ENCODE peak calls at places on chromosomes 7 and 10, in nine cellular contexts. V is A549; E is Calu3; H is RWPE1; U is anterior cingulate cortex; B is spleen; R is activated CD4-positive, alpha-beta memory T cell treated with anti-CD3 and anti-CD28 coated beads, Interleukin-2, amount 10 ng/mL, durations not matched to agents 7 days and 5 days; D is activated CD8-positive, alpha-beta memory T cell treated with anti-CD3 and anti-CD28 coated beads for 1 hour; S is endothelial cell of umbilical vein. X is an unnamed sample.

GRCh38 chr10:80468002-80468401 is 13.9 kb downstream of the TSPAN14 start:
- DNase-seq in V (no peak), E (no peak), H (no peak), U (no peak), B (peak), R (peak), D (peak), S (peak), X (no peak)

GRCh38 chr7:15703732-15704131 is 17.2 kb upstream of the MEOX2 start:
- DNase-seq in V (no peak), E (no peak), H (no peak), U (no peak), B (no peak), R (no peak), D (no peak), S (no peak), X (no peak)

GRCh38 chr7:7119668-7120208 is 62.6 kb upstream of the C1GALT1 start:
- DNase-seq in V (no peak), E (no peak), H (no peak), U (no peak), B (no peak), R (no peak), D (no peak), S (no peak), X (no peak)

GRCh38 chr7:76060842-76061241 is 12.9 kb downstream of the MDH2 start:
- DNase-seq in V (no peak), E (no peak), H (no peak), U (no peak), B (no peak), R (no peak), D (no peak), S (no peak), X (no peak)

GRCh38 chr10:124699471-124700292 is 44.5 kb downstream of the FAM53B start:
- DNase-seq in V (no peak), E (no peak), H (no peak), U (no peak), B (peak), R (no peak), D (no peak), S (no peak), X (no peak)

GRCh38 chr10:44989621-44990301 is 11.0 kb upstream of the ZNF22 start:
- DNase-seq in V (no peak), E (no peak), H (no peak), U (no peak), B (no peak), R (no peak), D (no peak), S (no peak), X (no peak)

GRCh38 chr10:25017247-25017590 is 807 bp downstream of the THNSL1 start:
- DNase-seq in V (peak), E (no peak), H (peak), U (no peak), B (no peak), R (no peak), D (no peak), S (no peak), X (no peak)

GRCh38 chr7:94655562-94655883 is 410 bp downstream of the SGCE start:
- DNase-seq in V (no peak), E (no peak), H (no peak), U (no peak), B (no peak), R (no peak), D (no peak), S (no peak), X (no peak)

GRCh38 chr10:85665078-85665477 is 701.5 kb downstream of the GRID1 start:
- DNase-seq in V (no peak), E (no peak), H (no peak), U (no peak), B (no peak), R (no peak), D (no peak), S (no peak), X (no peak)

GRCh38 chr7:134004829-134005505 is 122.2 kb upstream of the LRGUK start:
- DNase-seq in V (no peak), E (no peak), H (no peak), U (no peak), B (no peak), R (no peak), D (no peak), S (no peak), X (no peak)

GRCh38 chr10:6920072-6921019 is 340.3 kb upstream of the PRKCQ start:
- DNase-seq in V (peak), E (peak), H (peak), U (peak), B (peak), R (peak), D (peak), S (peak), X (no peak)

GRCh38 chr10:79070611-79071534 is 2.1 kb downstream of the ZMIZ1 start:
- DNase-seq in V (peak), E (peak), H (peak), U (peak), B (peak), R (no peak), D (no peak), S (peak), X (no peak)

GRCh38 chr10:11011966-11012365 is 5.7 kb upstream of the CELF2 start:
- DNase-seq in V (no peak), E (no peak), H (peak), U (no peak), B (no peak), R (no peak), D (no peak), S (peak), X (no peak)

GRCh38 chr7:153444591-153444990 is 607.6 kb upstream of the DPP6 start:
- DNase-seq in V (no peak), E (no peak), H (no peak), U (no peak), B (no peak), R (no peak), D (no peak), S (no peak), X (no peak)

GRCh38 chr7:83648464-83649241 is at the start of gene SEMA3E:
- DNase-seq in V (peak), E (peak), H (no peak), U (no peak), B (no peak), R (no peak), D (no peak), S (peak), X (no peak)

GRCh38 chr10:31886885-31887284 is 41.7 kb downstream of the ARHGAP12 start:
- DNase-seq in V (no peak), E (no peak), H (no peak), U (no peak), B (no peak), R (no peak), D (no peak), S (no peak), X (no peak)

GRCh38 chr7:75688200-75689136 is 50.3 kb downstream of the HIP1 start:
- DNase-seq in V (no peak), E (no peak), H (no peak), U (peak), B (peak), R (no peak), D (no peak), S (no peak), X (no peak)

GRCh38 chr7:129644634-129645230 is 33.2 kb downstream of the NRF1 start:
- DNase-seq in V (no peak), E (peak), H (peak), U (no peak), B (no peak), R (no peak), D (no peak), S (peak), X (no peak)

GRCh38 chr7:123535517-123535916 is 1.1 kb upstream of the IQUB start:
- DNase-seq in V (no peak), E (no peak), H (no peak), U (no peak), B (peak), R (no peak), D (no peak), S (no peak), X (no peak)

GRCh38 chr10:84548869-84549268 is 220.5 kb downstream of the CCSER2 start:
- DNase-seq in V (no peak), E (no peak), H (no peak), U (no peak), B (no peak), R (no peak), D (no peak), S (no peak), X (no peak)

GRCh38 chr7:157469181-157470016 is 132.6 kb downstream of the DNAJB6 start:
- DNase-seq in V (no peak), E (no peak), H (no peak), U (no peak), B (peak), R (peak), D (no peak), S (no peak), X (no peak)

GRCh38 chr10:24912214-24912613 is 40.2 kb downstream of the PRTFDC1 start:
- DNase-seq in V (no peak), E (peak), H (no peak), U (no peak), B (no peak), R (no peak), D (no peak), S (peak), X (no peak)

GRCh38 chr10:128044186-128044585 is 82.0 kb downstream of the MKI67 start:
- DNase-seq in V (no peak), E (no peak), H (no peak), U (no peak), B (peak), R (no peak), D (no peak), S (no peak), X (no peak)

GRCh38 chr10:89916481-89916880 is 215.1 kb downstream of the KIF20B start:
- DNase-seq in V (no peak), E (no peak), H (peak), U (no peak), B (no peak), R (no peak), D (no peak), S (no peak), X (no peak)

GRCh38 chr10:543862-544822 is 145.3 kb downstream of the DIP2C start:
- DNase-seq in V (no peak), E (no peak), H (no peak), U (no peak), B (no peak), R (no peak), D (no peak), S (no peak), X (no peak)

GRCh38 chr7:96004598-96004997 is 232.2 kb downstream of the DYNC1I1 start:
- DNase-seq in V (no peak), E (no peak), H (no peak), U (no peak), B (no peak), R (no peak), D (no peak), S (no peak), X (no peak)

GRCh38 chr7:106575138-106575823 is 85.7 kb downstream of the CCDC71L start:
- DNase-seq in V (no peak), E (no peak), H (no peak), U (no peak), B (no peak), R (no peak), D (no peak), S (no peak), X (no peak)

X was measured in GM12864.